ENCODE peak calls at places on chromosomes 4 and X, in seven cellular contexts. One of them, this sample, is unnamed.

GRCh38 chrX:17359500-17359899 is 15.5 kb upstream of the NHS start:
- DNase-seq in activated CD4-positive, alpha-beta T cell treated with anti-CD3 and anti-CD28 coated beads, Interleukin-2, amount 50 U/mL, for 4 hours: no peak
- DNase-seq in CD4-positive, alpha-beta memory T cell: no peak
- DNase-seq in left lung: no peak
- DNase-seq in fibroblast of the conjunctiva: no peak
- DNase-seq in lung microvascular endothelial cell: no peak
- DNase-seq in heart right ventricle: no peak
- DNase-seq in this sample: no peak

GRCh38 chrX:39891781-39892180 is 206.0 kb downstream of the BCOR start:
- DNase-seq in left lung: no peak
- DNase-seq in CD4-positive, alpha-beta memory T cell: no peak
- DNase-seq in fibroblast of the conjunctiva: no peak
- DNase-seq in activated CD4-positive, alpha-beta T cell treated with anti-CD3 and anti-CD28 coated beads, Interleukin-2, amount 50 U/mL, for 4 hours: no peak
- DNase-seq in lung microvascular endothelial cell: no peak
- DNase-seq in heart right ventricle: no peak
- DNase-seq in this sample: no peak

GRCh38 chr4:101285985-101286384 is 61.3 kb downstream of the PPP3CA start:
- DNase-seq in CD4-positive, alpha-beta memory T cell: no peak
- DNase-seq in lung microvascular endothelial cell: no peak
- DNase-seq in left lung: no peak
- DNase-seq in heart right ventricle: no peak
- DNase-seq in fibroblast of the conjunctiva: no peak
- DNase-seq in activated CD4-positive, alpha-beta T cell treated with anti-CD3 and anti-CD28 coated beads, Interleukin-2, amount 50 U/mL, for 4 hours: no peak
- DNase-seq in this sample: no peak

GRCh38 chrX:130413415-130413814 is 11.6 kb downstream of the RBMX2 start:
- DNase-seq in left lung: no peak
- DNase-seq in activated CD4-positive, alpha-beta T cell treated with anti-CD3 and anti-CD28 coated beads, Interleukin-2, amount 50 U/mL, for 4 hours: no peak
- DNase-seq in lung microvascular endothelial cell: peak; percentile 14
- DNase-seq in fibroblast of the conjunctiva: no peak
- DNase-seq in heart right ventricle: no peak
- DNase-seq in CD4-positive, alpha-beta memory T cell: no peak
- DNase-seq in this sample: no peak

GRCh38 chr4:78562687-78563086 is 11.1 kb downstream of the ANXA3 start:
- DNase-seq in left lung: no peak
- DNase-seq in heart right ventricle: no peak
- DNase-seq in CD4-positive, alpha-beta memory T cell: no peak
- DNase-seq in activated CD4-positive, alpha-beta T cell treated with anti-CD3 and anti-CD28 coated beads, Interleukin-2, amount 50 U/mL, for 4 hours: no peak
- DNase-seq in lung microvascular endothelial cell: no peak
- DNase-seq in fibroblast of the conjunctiva: no peak
- DNase-seq in this sample: no peak

GRCh38 chr4:73850261-73850970 is 2.7 kb upstream of the PF4V1 start:
- DNase-seq in CD4-positive, alpha-beta memory T cell: no peak
- DNase-seq in heart right ventricle: no peak
- DNase-seq in lung microvascular endothelial cell: no peak
- DNase-seq in left lung: no peak
- DNase-seq in fibroblast of the conjunctiva: no peak
- DNase-seq in activated CD4-positive, alpha-beta T cell treated with anti-CD3 and anti-CD28 coated beads, Interleukin-2, amount 50 U/mL, for 4 hours: no peak
- DNase-seq in this sample: no peak

GRCh38 chr4:15964159-15964558 is 1.2 kb upstream of the FGFBP2 start:
- DNase-seq in CD4-positive, alpha-beta memory T cell: no peak
- DNase-seq in heart right ventricle: no peak
- DNase-seq in fibroblast of the conjunctiva: no peak
- DNase-seq in lung microvascular endothelial cell: no peak
- DNase-seq in left lung: no peak
- DNase-seq in activated CD4-positive, alpha-beta T cell treated with anti-CD3 and anti-CD28 coated beads, Interleukin-2, amount 50 U/mL, for 4 hours: no peak
- DNase-seq in this sample: no peak

GRCh38 chr4:38383646-38384121 is 280.3 kb upstream of the KLF3 start:
- DNase-seq in left lung: no peak
- DNase-seq in CD4-positive, alpha-beta memory T cell: no peak
- DNase-seq in fibroblast of the conjunctiva: no peak
- DNase-seq in activated CD4-positive, alpha-beta T cell treated with anti-CD3 and anti-CD28 coated beads, Interleukin-2, amount 50 U/mL, for 4 hours: no peak
- DNase-seq in lung microvascular endothelial cell: no peak
- DNase-seq in heart right ventricle: no peak
- DNase-seq in this sample: no peak

GRCh38 chr4:959338-960139 is 13.8 kb downstream of the DGKQ start:
- DNase-seq in lung microvascular endothelial cell: no peak
- DNase-seq in fibroblast of the conjunctiva: no peak
- DNase-seq in left lung: peak; percentile 59
- DNase-seq in heart right ventricle: no peak
- DNase-seq in CD4-positive, alpha-beta memory T cell: no peak
- DNase-seq in activated CD4-positive, alpha-beta T cell treated with anti-CD3 and anti-CD28 coated beads, Interleukin-2, amount 50 U/mL, for 4 hours: no peak
- DNase-seq in this sample: no peak

GRCh38 chr4:2805712-2806391 is 13.0 kb downstream of the SH3BP2 start:
- DNase-seq in activated CD4-positive, alpha-beta T cell treated with anti-CD3 and anti-CD28 coated beads, Interleukin-2, amount 50 U/mL, for 4 hours: no peak
- DNase-seq in fibroblast of the conjunctiva: no peak
- DNase-seq in heart right ventricle: peak; percentile 71
- DNase-seq in CD4-positive, alpha-beta memory T cell: no peak
- DNase-seq in left lung: peak; percentile 92
- DNase-seq in lung microvascular endothelial cell: peak; percentile 57
- DNase-seq in this sample: no peak

GRCh38 chrX:42943051-42943450 is 165.1 kb upstream of the PPP1R2C start:
- DNase-seq in CD4-positive, alpha-beta memory T cell: peak; percentile 41
- DNase-seq in left lung: no peak
- DNase-seq in heart right ventricle: no peak
- DNase-seq in lung microvascular endothelial cell: no peak
- DNase-seq in activated CD4-positive, alpha-beta T cell treated with anti-CD3 and anti-CD28 coated beads, Interleukin-2, amount 50 U/mL, for 4 hours: no peak
- DNase-seq in fibroblast of the conjunctiva: no peak
- DNase-seq in this sample: no peak

GRCh38 chr4:6686104-6686787 is 7.4 kb upstream of the S100P start:
- DNase-seq in lung microvascular endothelial cell: no peak
- DNase-seq in CD4-positive, alpha-beta memory T cell: no peak
- DNase-seq in fibroblast of the conjunctiva: no peak
- DNase-seq in left lung: no peak
- DNase-seq in activated CD4-positive, alpha-beta T cell treated with anti-CD3 and anti-CD28 coated beads, Interleukin-2, amount 50 U/mL, for 4 hours: no peak
- DNase-seq in heart right ventricle: no peak
- DNase-seq in this sample: no peak

GRCh38 chr4:8394125-8394524 is 46.4 kb downstream of the ACOX3 start:
- DNase-seq in CD4-positive, alpha-beta memory T cell: no peak
- DNase-seq in lung microvascular endothelial cell: peak; percentile 52
- DNase-seq in activated CD4-positive, alpha-beta T cell treated with anti-CD3 and anti-CD28 coated beads, Interleukin-2, amount 50 U/mL, for 4 hours: no peak
- DNase-seq in left lung: peak; percentile 49
- DNase-seq in fibroblast of the conjunctiva: peak; percentile 55
- DNase-seq in heart right ventricle: peak; percentile 79
- DNase-seq in this sample: no peak

GRCh38 chr4:945274-946102 is 13.2 kb downstream of the TMEM175 start:
- DNase-seq in CD4-positive, alpha-beta memory T cell: no peak
- DNase-seq in fibroblast of the conjunctiva: no peak
- DNase-seq in activated CD4-positive, alpha-beta T cell treated with anti-CD3 and anti-CD28 coated beads, Interleukin-2, amount 50 U/mL, for 4 hours: no peak
- DNase-seq in left lung: peak; percentile 31
- DNase-seq in lung microvascular endothelial cell: no peak
- DNase-seq in heart right ventricle: no peak
- DNase-seq in this sample: no peak

GRCh38 chr4:19248023-19248422 is 1003.7 kb upstream of the SLIT2 start:
- DNase-seq in heart right ventricle: no peak
- DNase-seq in lung microvascular endothelial cell: no peak
- DNase-seq in left lung: no peak
- DNase-seq in fibroblast of the conjunctiva: no peak
- DNase-seq in CD4-positive, alpha-beta memory T cell: no peak
- DNase-seq in activated CD4-positive, alpha-beta T cell treated with anti-CD3 and anti-CD28 coated beads, Interleukin-2, amount 50 U/mL, for 4 hours: no peak
- DNase-seq in this sample: no peak

GRCh38 chrX:152647978-152648377 is 10.3 kb downstream of the GABRQ start:
- DNase-seq in lung microvascular endothelial cell: no peak
- DNase-seq in CD4-positive, alpha-beta memory T cell: no peak
- DNase-seq in fibroblast of the conjunctiva: no peak
- DNase-seq in left lung: no peak
- DNase-seq in activated CD4-positive, alpha-beta T cell treated with anti-CD3 and anti-CD28 coated beads, Interleukin-2, amount 50 U/mL, for 4 hours: no peak
- DNase-seq in heart right ventricle: no peak
- DNase-seq in this sample: no peak

GRCh38 chrX:25020391-25021131 is 4.8 kb upstream of the ARX start:
- DNase-seq in activated CD4-positive, alpha-beta T cell treated with anti-CD3 and anti-CD28 coated beads, Interleukin-2, amount 50 U/mL, for 4 hours: peak; percentile 4
- DNase-seq in CD4-positive, alpha-beta memory T cell: no peak
- DNase-seq in heart right ventricle: no peak
- DNase-seq in lung microvascular endothelial cell: peak; percentile 11
- DNase-seq in left lung: no peak
- DNase-seq in fibroblast of the conjunctiva: no peak
- DNase-seq in this sample: no peak

GRCh38 chr4:89929425-89930272 is 35.0 kb downstream of the MMRN1 start:
- DNase-seq in fibroblast of the conjunctiva: no peak
- DNase-seq in lung microvascular endothelial cell: peak; percentile 64
- DNase-seq in left lung: no peak
- DNase-seq in activated CD4-positive, alpha-beta T cell treated with anti-CD3 and anti-CD28 coated beads, Interleukin-2, amount 50 U/mL, for 4 hours: no peak
- DNase-seq in CD4-positive, alpha-beta memory T cell: peak; percentile 72
- DNase-seq in heart right ventricle: no peak
- DNase-seq in this sample: no peak

GRCh38 chrX:37912797-37913196 is 65.4 kb upstream of the DYNLT3 start:
- DNase-seq in CD4-positive, alpha-beta memory T cell: no peak
- DNase-seq in lung microvascular endothelial cell: no peak
- DNase-seq in heart right ventricle: no peak
- DNase-seq in left lung: no peak
- DNase-seq in activated CD4-positive, alpha-beta T cell treated with anti-CD3 and anti-CD28 coated beads, Interleukin-2, amount 50 U/mL, for 4 hours: no peak
- DNase-seq in fibroblast of the conjunctiva: no peak
- DNase-seq in this sample: no peak

GRCh38 chrX:3576886-3577516 is 136.4 kb downstream of the PRKX start:
- DNase-seq in activated CD4-positive, alpha-beta T cell treated with anti-CD3 and anti-CD28 coated beads, Interleukin-2, amount 50 U/mL, for 4 hours: no peak
- DNase-seq in left lung: no peak
- DNase-seq in lung microvascular endothelial cell: no peak
- DNase-seq in heart right ventricle: peak; percentile 4
- DNase-seq in fibroblast of the conjunctiva: peak; percentile 76
- DNase-seq in CD4-positive, alpha-beta memory T cell: no peak
- DNase-seq in this sample: no peak

GRCh38 chrX:134715930-134716619 is 57.8 kb upstream of the PLAC1 start:
- DNase-seq in lung microvascular endothelial cell: peak; percentile 36
- DNase-seq in activated CD4-positive, alpha-beta T cell treated with anti-CD3 and anti-CD28 coated beads, Interleukin-2, amount 50 U/mL, for 4 hours: no peak
- DNase-seq in CD4-positive, alpha-beta memory T cell: no peak
- DNase-seq in left lung: no peak
- DNase-seq in fibroblast of the conjunctiva: no peak
- DNase-seq in heart right ventricle: no peak
- DNase-seq in this sample: no peak

GRCh38 chrX:122771933-122772332 is 412.1 kb upstream of the GRIA3 start:
- DNase-seq in activated CD4-positive, alpha-beta T cell treated with anti-CD3 and anti-CD28 coated beads, Interleukin-2, amount 50 U/mL, for 4 hours: no peak
- DNase-seq in heart right ventricle: no peak
- DNase-seq in lung microvascular endothelial cell: no peak
- DNase-seq in left lung: no peak
- DNase-seq in fibroblast of the conjunctiva: no peak
- DNase-seq in CD4-positive, alpha-beta memory T cell: no peak
- DNase-seq in this sample: no peak

GRCh38 chrX:130523460-130524394 is 121.9 kb downstream of the RBMX2 start:
- DNase-seq in lung microvascular endothelial cell: no peak
- DNase-seq in activated CD4-positive, alpha-beta T cell treated with anti-CD3 and anti-CD28 coated beads, Interleukin-2, amount 50 U/mL, for 4 hours: no peak
- DNase-seq in left lung: no peak
- DNase-seq in heart right ventricle: peak; percentile 16
- DNase-seq in fibroblast of the conjunctiva: no peak
- DNase-seq in CD4-positive, alpha-beta memory T cell: no peak
- DNase-seq in this sample: no peak

GRCh38 chr4:9894604-9895361 is 113.3 kb downstream of the DRD5 start:
- DNase-seq in CD4-positive, alpha-beta memory T cell: no peak
- DNase-seq in left lung: no peak
- DNase-seq in activated CD4-positive, alpha-beta T cell treated with anti-CD3 and anti-CD28 coated beads, Interleukin-2, amount 50 U/mL, for 4 hours: no peak
- DNase-seq in fibroblast of the conjunctiva: no peak
- DNase-seq in heart right ventricle: no peak
- DNase-seq in lung microvascular endothelial cell: no peak
- DNase-seq in this sample: no peak

GRCh38 chr4:76611611-76612010 is 176.6 kb downstream of the SHROOM3 start:
- DNase-seq in lung microvascular endothelial cell: no peak
- DNase-seq in left lung: no peak
- DNase-seq in heart right ventricle: no peak
- DNase-seq in fibroblast of the conjunctiva: no peak
- DNase-seq in activated CD4-positive, alpha-beta T cell treated with anti-CD3 and anti-CD28 coated beads, Interleukin-2, amount 50 U/mL, for 4 hours: no peak
- DNase-seq in CD4-positive, alpha-beta memory T cell: no peak
- DNase-seq in this sample: no peak

GRCh38 chr4:184756399-184756798 is 22.5 kb upstream of the CENPU start:
- DNase-seq in CD4-positive, alpha-beta memory T cell: no peak
- DNase-seq in heart right ventricle: no peak
- DNase-seq in activated CD4-positive, alpha-beta T cell treated with anti-CD3 and anti-CD28 coated beads, Interleukin-2, amount 50 U/mL, for 4 hours: no peak
- DNase-seq in fibroblast of the conjunctiva: peak; percentile 69
- DNase-seq in lung microvascular endothelial cell: no peak
- DNase-seq in left lung: no peak
- DNase-seq in this sample: no peak

GRCh38 chr4:3389879-3390840 is 51.6 kb upstream of the HGFAC start:
- DNase-seq in CD4-positive, alpha-beta memory T cell: no peak
- DNase-seq in activated CD4-positive, alpha-beta T cell treated with anti-CD3 and anti-CD28 coated beads, Interleukin-2, amount 50 U/mL, for 4 hours: no peak
- DNase-seq in left lung: no peak
- DNase-seq in lung microvascular endothelial cell: no peak
- DNase-seq in heart right ventricle: no peak
- DNase-seq in fibroblast of the conjunctiva: no peak
- DNase-seq in this sample: no peak

GRCh38 chrX:153829799-153830631 is at the start of gene PDZD4:
- DNase-seq in heart right ventricle: no peak
- DNase-seq in fibroblast of the conjunctiva: no peak
- DNase-seq in lung microvascular endothelial cell: no peak
- DNase-seq in activated CD4-positive, alpha-beta T cell treated with anti-CD3 and anti-CD28 coated beads, Interleukin-2, amount 50 U/mL, for 4 hours: no peak
- DNase-seq in left lung: no peak
- DNase-seq in CD4-positive, alpha-beta memory T cell: peak; percentile 18
- DNase-seq in this sample: no peak

GRCh38 chr4:121256887-121257426 is 92.8 kb upstream of the TNIP3 start:
- DNase-seq in left lung: no peak
- DNase-seq in CD4-positive, alpha-beta memory T cell: no peak
- DNase-seq in lung microvascular endothelial cell: no peak
- DNase-seq in fibroblast of the conjunctiva: no peak
- DNase-seq in heart right ventricle: no peak
- DNase-seq in activated CD4-positive, alpha-beta T cell treated with anti-CD3 and anti-CD28 coated beads, Interleukin-2, amount 50 U/mL, for 4 hours: no peak
- DNase-seq in this sample: no peak

GRCh38 chr4:119735136-119735770 is 106.6 kb upstream of the PDE5A start:
- DNase-seq in heart right ventricle: no peak
- DNase-seq in fibroblast of the conjunctiva: peak; percentile 76
- DNase-seq in lung microvascular endothelial cell: peak; percentile 28
- DNase-seq in left lung: no peak
- DNase-seq in CD4-positive, alpha-beta memory T cell: no peak
- DNase-seq in activated CD4-positive, alpha-beta T cell treated with anti-CD3 and anti-CD28 coated beads, Interleukin-2, amount 50 U/mL, for 4 hours: no peak
- DNase-seq in this sample: no peak

GRCh38 chrX:10098235-10098819 is 58.4 kb upstream of the CLCN4 start:
- DNase-seq in activated CD4-positive, alpha-beta T cell treated with anti-CD3 and anti-CD28 coated beads, Interleukin-2, amount 50 U/mL, for 4 hours: peak; percentile 65
- DNase-seq in lung microvascular endothelial cell: peak; percentile 55
- DNase-seq in left lung: no peak
- DNase-seq in heart right ventricle: no peak
- DNase-seq in fibroblast of the conjunctiva: no peak
- DNase-seq in CD4-positive, alpha-beta memory T cell: peak; percentile 64
- DNase-seq in this sample: peak; percentile 16

GRCh38 chr4:110306363-110306762 is 107.9 kb upstream of the ELOVL6 start:
- DNase-seq in heart right ventricle: no peak
- DNase-seq in fibroblast of the conjunctiva: no peak
- DNase-seq in lung microvascular endothelial cell: no peak
- DNase-seq in CD4-positive, alpha-beta memory T cell: no peak
- DNase-seq in left lung: no peak
- DNase-seq in activated CD4-positive, alpha-beta T cell treated with anti-CD3 and anti-CD28 coated beads, Interleukin-2, amount 50 U/mL, for 4 hours: no peak
- DNase-seq in this sample: no peak

GRCh38 chrX:38275615-38276014 is 51.7 kb downstream of the RPGR start:
- DNase-seq in activated CD4-positive, alpha-beta T cell treated with anti-CD3 and anti-CD28 coated beads, Interleukin-2, amount 50 U/mL, for 4 hours: no peak
- DNase-seq in lung microvascular endothelial cell: peak; percentile 68
- DNase-seq in heart right ventricle: no peak
- DNase-seq in left lung: no peak
- DNase-seq in CD4-positive, alpha-beta memory T cell: no peak
- DNase-seq in fibroblast of the conjunctiva: peak; percentile 51
- DNase-seq in this sample: no peak

GRCh38 chrX:54063361-54063760 is 19.1 kb upstream of the PHF8 start:
- DNase-seq in CD4-positive, alpha-beta memory T cell: no peak
- DNase-seq in fibroblast of the conjunctiva: no peak
- DNase-seq in left lung: no peak
- DNase-seq in lung microvascular endothelial cell: no peak
- DNase-seq in activated CD4-positive, alpha-beta T cell treated with anti-CD3 and anti-CD28 coated beads, Interleukin-2, amount 50 U/mL, for 4 hours: no peak
- DNase-seq in heart right ventricle: no peak
- DNase-seq in this sample: no peak

GRCh38 chr4:20462426-20463175 is 210.9 kb downstream of the SLIT2 start:
- DNase-seq in CD4-positive, alpha-beta memory T cell: no peak
- DNase-seq in heart right ventricle: no peak
- DNase-seq in activated CD4-positive, alpha-beta T cell treated with anti-CD3 and anti-CD28 coated beads, Interleukin-2, amount 50 U/mL, for 4 hours: no peak
- DNase-seq in left lung: no peak
- DNase-seq in fibroblast of the conjunctiva: no peak
- DNase-seq in lung microvascular endothelial cell: peak; percentile 66
- DNase-seq in this sample: no peak

GRCh38 chr4:8192748-8193738 is 6.0 kb upstream of the SH3TC1 start:
- DNase-seq in CD4-positive, alpha-beta memory T cell: no peak
- DNase-seq in heart right ventricle: peak; percentile 56
- DNase-seq in fibroblast of the conjunctiva: no peak
- DNase-seq in lung microvascular endothelial cell: peak; percentile 76
- DNase-seq in activated CD4-positive, alpha-beta T cell treated with anti-CD3 and anti-CD28 coated beads, Interleukin-2, amount 50 U/mL, for 4 hours: no peak
- DNase-seq in left lung: peak; percentile 50
- DNase-seq in this sample: no peak

GRCh38 chr4:182809417-182810102 is 107.6 kb downstream of the DCTD start:
- DNase-seq in left lung: no peak
- DNase-seq in CD4-positive, alpha-beta memory T cell: no peak
- DNase-seq in heart right ventricle: no peak
- DNase-seq in activated CD4-positive, alpha-beta T cell treated with anti-CD3 and anti-CD28 coated beads, Interleukin-2, amount 50 U/mL, for 4 hours: no peak
- DNase-seq in fibroblast of the conjunctiva: no peak
- DNase-seq in lung microvascular endothelial cell: no peak
- DNase-seq in this sample: no peak

GRCh38 chr4:183173580-183174526 is 74.8 kb downstream of the WWC2 start:
- DNase-seq in activated CD4-positive, alpha-beta T cell treated with anti-CD3 and anti-CD28 coated beads, Interleukin-2, amount 50 U/mL, for 4 hours: no peak
- DNase-seq in heart right ventricle: no peak
- DNase-seq in CD4-positive, alpha-beta memory T cell: no peak
- DNase-seq in lung microvascular endothelial cell: no peak
- DNase-seq in left lung: no peak
- DNase-seq in fibroblast of the conjunctiva: no peak
- DNase-seq in this sample: no peak

This sample was measured in activated CD8-positive, alpha-beta memory T cell treated with anti-CD3 and anti-CD28 coated beads for 1 hour.